ENCODE peak calls at places on chromosomes 13 and 19, in eight cellular contexts. N, X, K, P, U, W, C and B are unnamed samples.
A peak's percentile ranks its signal among the peaks of the same experiment; 100 is the strongest.

GRCh38 chr19:55600336-55601028 is 394 bp downstream of the ZNF524 start:
- DNase-seq in X (peak; percentile 91), N (no peak), K (no peak), C (no peak), P (no peak), U (no peak), W (no peak), B (no peak)

GRCh38 chr13:35179494-35179893 is 237.4 kb downstream of the NBEA start:
- DNase-seq in C (no peak), X (no peak), W (peak; percentile 67), N (no peak), U (no peak), K (peak; percentile 45), P (no peak), B (no peak)

GRCh38 chr19:1608414-1609391 is 3.4 kb upstream of the UQCR11 start:
- DNase-seq in U (no peak), C (no peak), K (no peak), P (no peak), X (peak; percentile 68), W (no peak), N (no peak), B (peak; percentile 43)

GRCh38 chr13:55160911-55161310 is 1979.8 kb upstream of the PRR20A start:
- DNase-seq in K (no peak), X (no peak), P (no peak), C (no peak), W (no peak), U (no peak), N (no peak), B (no peak)

GRCh38 chr19:29714371-29714952 is 599 bp downstream of the C19orf12 start:
- DNase-seq in N (no peak), X (peak; percentile 34), C (no peak), K (no peak), P (peak; percentile 7), W (no peak), U (no peak), B (peak; percentile 37)

GRCh38 chr13:22848539-22849052 is 332.2 kb upstream of the SGCG start:
- DNase-seq in P (no peak), U (no peak), X (no peak), W (no peak), N (no peak), K (no peak), C (peak; percentile 52), B (no peak)

GRCh38 chr19:16330368-16330801 is 5.8 kb downstream of the KLF2 start:
- DNase-seq in X (peak; percentile 92), U (peak; percentile 85), W (peak; percentile 81), K (peak; percentile 87), P (peak; percentile 93), C (peak; percentile 78), N (peak; percentile 59), B (peak; percentile 95)

GRCh38 chr19:8262431-8262830 is 45.7 kb downstream of the CD320 start:
- DNase-seq in U (no peak), K (no peak), X (peak; percentile 37), N (no peak), P (no peak), C (no peak), W (no peak), B (no peak)

GRCh38 chr19:7852851-7853759 is 21.1 kb downstream of the PRR36 start:
- DNase-seq in P (peak; percentile 54), N (peak; percentile 73), C (peak; percentile 99), K (peak; percentile 60), U (peak; percentile 93), X (peak; percentile 94), W (peak; percentile 69), B (peak; percentile 69)

GRCh38 chr19:53992815-53993214 is 1.4 kb downstream of the CACNG6 start:
- DNase-seq in P (no peak), C (no peak), W (no peak), X (no peak), N (no peak), U (no peak), K (no peak), B (no peak)

GRCh38 chr13:28574617-28575142 is 79.8 kb upstream of the FLT1 start:
- DNase-seq in P (peak; percentile 99), U (peak; percentile 63), N (no peak), C (no peak), W (peak; percentile 91), K (peak; percentile 99), X (no peak), B (no peak)

GRCh38 chr13:45200701-45201230 is at the start of gene KCTD4:
- DNase-seq in N (no peak), C (no peak), K (peak; percentile 36), X (no peak), W (peak; percentile 32), U (no peak), P (peak; percentile 49), B (no peak)

GRCh38 chr19:47608074-47608907 is 643 bp upstream of the BICRA start:
- DNase-seq in C (peak; percentile 98), W (peak; percentile 97), N (peak; percentile 96), X (peak; percentile 98), P (peak; percentile 67), U (peak; percentile 95), K (peak; percentile 93), B (peak; percentile 93)

GRCh38 chr13:95083758-95084157 is 217.5 kb downstream of the ABCC4 start:
- DNase-seq in K (peak; percentile 70), X (no peak), U (no peak), P (peak; percentile 93), N (no peak), C (no peak), W (peak; percentile 49), B (no peak)

GRCh38 chr19:11541238-11541637 is 2.6 kb downstream of the CNN1 start:
- DNase-seq in U (no peak), P (no peak), N (no peak), X (no peak), C (no peak), K (no peak), W (no peak), B (no peak)

GRCh38 chr19:36152061-36152885 is at the start of gene COX7A1:
- DNase-seq in N (peak; percentile 70), W (peak; percentile 70), U (peak; percentile 90), P (no peak), X (peak; percentile 76), K (peak; percentile 68), C (no peak), B (no peak)

GRCh38 chr13:48448963-48449614 is 36.2 kb upstream of the LPAR6 start:
- DNase-seq in P (peak; percentile 77), N (no peak), C (no peak), U (no peak), W (peak; percentile 83), X (no peak), K (peak; percentile 89), B (no peak)

DNA sequence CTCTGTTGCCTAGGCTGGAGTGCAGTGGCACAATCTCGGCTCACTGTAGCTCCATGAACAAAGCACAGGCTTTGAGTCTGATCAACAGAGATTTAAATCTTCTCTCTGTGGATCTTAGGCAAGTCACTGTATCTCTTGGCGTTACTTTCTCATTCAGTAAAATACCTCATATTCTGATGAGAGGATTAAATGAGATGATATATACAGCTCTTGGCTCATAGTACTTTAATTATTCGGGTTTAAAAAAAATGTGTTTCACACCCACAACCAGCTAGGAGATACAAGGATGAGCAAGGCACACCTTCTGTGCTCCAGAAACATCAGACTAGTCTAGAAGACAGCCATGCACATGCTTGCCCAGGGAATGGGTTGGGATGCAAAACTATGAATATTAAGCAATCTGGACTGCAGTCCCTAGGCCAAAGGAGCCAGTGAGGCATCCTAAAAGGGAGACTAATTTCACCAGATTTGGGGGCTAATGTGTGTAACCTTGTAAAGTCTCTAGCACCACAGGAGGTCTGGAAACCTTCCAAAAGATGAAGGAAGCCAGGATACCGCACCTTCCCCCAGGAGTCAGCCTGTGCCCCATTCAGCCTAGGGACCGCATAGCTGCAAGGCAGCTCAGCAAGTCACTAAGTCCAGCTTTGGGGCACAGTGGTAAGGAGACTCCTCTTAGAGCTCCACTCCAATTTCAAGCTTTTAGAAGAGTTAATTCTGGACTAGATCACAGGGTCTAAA is 2.5 kb downstream of the VPS36 start:
- DNase-seq in C (no peak), P (peak; percentile 28), X (no peak), K (no peak), U (no peak), W (no peak), N (no peak), B (no peak)
- H3K4me3 ChIP-seq in C (no peak overlapping the region), P (no peak overlapping the region), X (no peak overlapping the region), K (no peak overlapping the region), U (no peak overlapping the region), W (no peak overlapping the region), N (no peak overlapping the region), B (no peak overlapping the region)

DNA sequence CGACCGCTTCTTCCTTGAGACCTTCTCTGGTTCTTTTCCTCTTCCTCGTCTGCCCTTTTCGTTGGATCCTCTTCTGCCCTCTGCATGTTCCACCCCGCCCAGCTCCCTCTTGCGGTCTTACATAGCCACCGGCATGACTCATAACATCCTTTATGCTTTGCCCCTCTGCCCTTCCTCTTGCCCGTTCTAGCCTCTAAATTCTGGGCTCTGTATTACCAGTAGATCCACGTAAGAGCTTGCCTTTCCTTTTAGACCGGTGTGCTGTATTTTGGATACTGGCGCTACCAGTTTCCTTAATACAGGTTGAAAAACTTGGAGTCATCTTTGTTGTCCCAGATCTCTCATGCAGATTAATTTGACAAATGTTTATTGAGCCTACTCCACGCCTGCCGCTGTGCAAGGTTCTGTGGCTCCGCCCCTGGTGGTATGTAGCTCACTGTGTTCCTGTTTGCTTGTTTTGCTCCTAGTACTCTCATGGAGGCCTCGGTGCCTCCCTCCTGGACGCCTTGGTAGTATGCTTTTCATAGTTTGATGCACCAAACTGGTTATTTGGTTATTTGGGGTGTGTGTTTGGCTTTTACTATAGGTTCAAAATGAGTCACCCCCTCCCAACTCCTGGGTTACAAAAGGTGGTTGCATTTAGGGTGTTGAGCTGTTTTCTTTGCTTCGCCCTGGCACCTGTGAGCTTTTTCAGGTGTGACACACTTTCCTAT is 1.7 kb downstream of the GTF3A start:
- DNase-seq in N (peak; percentile 41), X (peak; percentile 86), W (peak; percentile 81), K (peak; percentile 77), P (peak; percentile 90), U (peak; percentile 90), C (no peak), B (peak; percentile 85)
- TF ChIP-seq CTCF in N (no peak), X (peak; percentile 30), W (peak; percentile 56), K (peak; percentile 58), P (peak; percentile 56), U (peak; percentile 65), C (peak; percentile 10), B (peak; percentile 38)

GRCh38 chr19:24032651-24033050 is 54.3 kb upstream of the ZNF254 start:
- DNase-seq in X (no peak), U (no peak), N (peak; percentile 35), W (no peak), K (no peak), P (no peak), C (no peak), B (no peak)
- H3K4me3 ChIP-seq in X (peak overlapping the region; percentile 58), U (no peak overlapping the region), N (peak overlapping the region; percentile 80), W (no peak overlapping the region), K (peak overlapping the region; percentile 89), P (no peak overlapping the region), C (peak overlapping the region; percentile 90), B (peak overlapping the region; percentile 99)

DNA sequence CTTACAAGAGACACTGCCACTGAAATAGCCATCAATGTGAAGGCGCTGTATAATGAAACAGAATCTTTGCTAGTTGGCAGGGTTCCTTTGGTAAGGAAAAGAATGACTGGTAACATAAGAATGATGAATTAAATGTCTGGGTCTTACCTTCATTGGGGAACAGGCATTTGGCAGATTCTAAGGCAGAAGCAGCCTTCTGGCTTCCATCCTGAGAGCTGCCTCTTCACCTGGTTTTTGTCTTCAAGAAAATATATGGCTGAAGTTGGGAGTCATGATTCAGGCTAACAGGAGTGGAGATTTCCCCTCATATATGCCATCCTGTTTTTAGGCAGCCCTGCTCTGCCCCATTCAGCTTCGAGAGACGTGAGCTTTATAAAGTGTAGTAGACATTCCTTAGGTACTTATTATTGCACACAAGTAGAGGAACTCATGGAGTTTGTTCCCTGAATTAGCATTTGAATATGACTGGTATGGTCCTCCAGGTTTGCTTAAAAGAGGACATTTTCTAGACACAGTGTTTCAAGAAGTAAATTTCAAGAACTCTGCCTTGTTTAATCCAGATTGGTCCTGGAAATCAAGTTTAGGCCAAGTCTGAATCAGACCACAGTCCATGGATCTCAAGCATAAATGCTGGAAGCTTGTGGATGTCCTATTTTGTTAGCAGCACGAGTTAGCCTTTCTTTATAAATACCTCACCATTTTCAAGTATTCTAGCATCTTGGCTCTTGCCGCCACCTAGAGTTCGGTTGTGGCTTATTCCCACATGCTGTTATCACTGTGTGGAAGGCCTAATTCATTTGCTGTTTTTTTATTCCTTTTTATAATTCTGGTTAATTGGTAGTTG is 56.2 kb upstream of the AKAP11 start:
- DNase-seq in P (peak; percentile 25), X (no peak), K (peak; percentile 65), U (peak; percentile 72), N (no peak), C (no peak), W (peak; percentile 63), B (no peak)
- TF ChIP-seq CTCF in P (peak; percentile 36), X (peak; percentile 32), K (peak; percentile 71), U (peak; percentile 56), N (no peak), C (no peak), W (peak; percentile 64), B (peak; percentile 40)